ENCODE peak calls at places on chromosomes 11 and 22, in nine cellular contexts. H is brain microvascular endothelial cell; E is A549; L is nucleus accumbens; S is hepatic stellate cell; I is NCI-H146; X is fibroblast of the aortic adventitia; R is AG09309; Y is activated naive CD4-positive, alpha-beta T cell. J is an unnamed sample.

GRCh38 chr11:66002648-66003225 is 434 bp downstream of the BANF1 start:
- DNase-seq in X (peak; percentile 45), I (no peak), H (no peak), R (no peak), L (no peak), S (no peak), Y (peak; percentile 65), E (peak; percentile 52), J (no peak)

GRCh38 chr11:108253176-108253575 is 30.3 kb downstream of the ATM start:
- DNase-seq in I (no peak), R (no peak), L (no peak), X (peak; percentile 4), S (no peak), H (peak; percentile 3), E (no peak), Y (no peak), J (no peak)

GRCh38 chr11:12238420-12238819 is 128.0 kb downstream of the MICAL2 start:
- DNase-seq in S (no peak), Y (no peak), R (no peak), E (no peak), H (no peak), X (peak; percentile 53), L (no peak), I (no peak), J (no peak)

GRCh38 chr22:43110444-43110926 is at the start of gene BIK:
- DNase-seq in R (no peak), X (peak; percentile 19), E (peak; percentile 41), L (no peak), I (peak; percentile 53), Y (no peak), S (no peak), H (no peak), J (no peak)

GRCh38 chr11:70509476-70509875 is 111.1 kb downstream of the CTTN start:
- DNase-seq in X (no peak), I (no peak), S (no peak), H (no peak), E (no peak), L (no peak), Y (no peak), R (no peak), J (no peak)

GRCh38 chr11:12085371-12086251 is 24.8 kb upstream of the MICAL2 start:
- DNase-seq in E (peak; percentile 75), S (no peak), H (no peak), Y (no peak), L (no peak), X (no peak), I (no peak), R (no peak), J (no peak)

GRCh38 chr11:1506981-1507380 is 20.4 kb upstream of the MOB2 start:
- DNase-seq in R (no peak), L (no peak), Y (no peak), E (no peak), X (no peak), H (no peak), I (no peak), S (no peak), J (no peak)

GRCh38 chr11:17328856-17329490 is 22.6 kb upstream of the NCR3LG1 start:
- DNase-seq in L (no peak), H (no peak), R (no peak), E (no peak), S (no peak), X (no peak), Y (no peak), I (no peak), J (no peak)

GRCh38 chr11:41307371-41308080 is 151.9 kb downstream of the LRRC4C start:
- DNase-seq in L (no peak), X (no peak), H (no peak), Y (no peak), S (no peak), E (no peak), I (peak; percentile 81), R (no peak), J (peak; percentile 3)

GRCh38 chr11:131987703-131988102 is 617.3 kb downstream of the NTM start:
- DNase-seq in L (no peak), R (no peak), H (no peak), Y (no peak), I (no peak), E (no peak), S (no peak), X (no peak), J (no peak)

GRCh38 chr22:32788884-32789624 is 12.5 kb upstream of the TIMP3 start:
- DNase-seq in H (no peak), S (no peak), X (peak; percentile 91), I (no peak), L (no peak), R (no peak), Y (no peak), E (no peak), J (no peak)

GRCh38 chr11:22304337-22304961 is 33.7 kb upstream of the SLC17A6 start:
- DNase-seq in E (peak; percentile 52), S (peak; percentile 7), R (no peak), L (no peak), I (peak; percentile 45), Y (no peak), H (no peak), X (peak; percentile 49), J (no peak)

GRCh38 chr11:46674463-46675287 is 25.7 kb downstream of the ARHGAP1 start:
- DNase-seq in I (no peak), R (no peak), X (peak; percentile 47), E (no peak), S (no peak), L (no peak), H (no peak), Y (no peak), J (no peak)

GRCh38 chr11:130774703-130775102 is 141.6 kb downstream of the SNX19 start:
- DNase-seq in Y (no peak), H (no peak), L (no peak), R (no peak), S (no peak), E (no peak), X (no peak), I (no peak), J (no peak)

GRCh38 chr11:117366875-117367274 is 39.2 kb downstream of the CEP164 start:
- DNase-seq in I (no peak), H (no peak), E (no peak), X (no peak), Y (no peak), L (no peak), R (no peak), S (no peak), J (no peak)

GRCh38 chr11:28735511-28735910 is 627.3 kb downstream of the METTL15 start:
- DNase-seq in H (no peak), Y (no peak), L (no peak), E (no peak), S (no peak), X (no peak), R (no peak), I (no peak), J (no peak)

GRCh38 chr11:126716456-126717083 is 284.0 kb downstream of the KIRREL3 start:
- DNase-seq in R (no peak), I (peak; percentile 59), S (peak; percentile 60), H (peak; percentile 36), L (peak; percentile 78), X (peak; percentile 31), Y (no peak), E (peak; percentile 40), J (no peak)

GRCh38 chr11:35373284-35373933 is 45.9 kb downstream of the SLC1A2 start:
- DNase-seq in H (no peak), R (no peak), I (no peak), E (peak; percentile 74), Y (no peak), S (no peak), L (no peak), X (no peak), J (no peak)

J was measured in substantia nigra.